ENCODE peak calls at places on chromosomes 11 and 22, in five cellular contexts. One of them, this sample, is unnamed.

GRCh38 chr11:62910141-62910882 is 10.9 kb downstream of the CHRM1 start:
- ATAC-seq in activated B cell treated with CpG ODN at 0.5 μM for 24 hours: no peak
- ATAC-seq in activated CD8-positive, alpha-beta T cell treated with anti-CD3 and anti-CD28 coated beads for 36 hours: no peak
- ATAC-seq in left ventricle myocardium superior: no peak
- ATAC-seq in activated CD8-positive, alpha-beta memory T cell treated with anti-CD3 and anti-CD28 coated beads, Interleukin-2, amount 10 ng/mL, durations not matched to agents 7 days and 5 days: no peak
- ATAC-seq in this sample: no peak

GRCh38 chr11:130189492-130190210 is 30.1 kb downstream of the ST14 start:
- ATAC-seq in activated CD8-positive, alpha-beta T cell treated with anti-CD3 and anti-CD28 coated beads for 36 hours: no peak
- ATAC-seq in activated B cell treated with CpG ODN at 0.5 μM for 24 hours: peak
- ATAC-seq in left ventricle myocardium superior: no peak
- ATAC-seq in activated CD8-positive, alpha-beta memory T cell treated with anti-CD3 and anti-CD28 coated beads, Interleukin-2, amount 10 ng/mL, durations not matched to agents 7 days and 5 days: no peak
- ATAC-seq in this sample: peak

GRCh38 chr11:70466596-70466995 is 68.3 kb downstream of the CTTN start:
- ATAC-seq in activated CD8-positive, alpha-beta T cell treated with anti-CD3 and anti-CD28 coated beads for 36 hours: no peak
- ATAC-seq in left ventricle myocardium superior: no peak
- ATAC-seq in activated B cell treated with CpG ODN at 0.5 μM for 24 hours: no peak
- ATAC-seq in activated CD8-positive, alpha-beta memory T cell treated with anti-CD3 and anti-CD28 coated beads, Interleukin-2, amount 10 ng/mL, durations not matched to agents 7 days and 5 days: no peak
- ATAC-seq in this sample: no peak

GRCh38 chr11:7577226-7577882 is 63.6 kb downstream of the PPFIBP2 start:
- ATAC-seq in activated B cell treated with CpG ODN at 0.5 μM for 24 hours: no peak
- ATAC-seq in left ventricle myocardium superior: peak
- ATAC-seq in activated CD8-positive, alpha-beta T cell treated with anti-CD3 and anti-CD28 coated beads for 36 hours: no peak
- ATAC-seq in activated CD8-positive, alpha-beta memory T cell treated with anti-CD3 and anti-CD28 coated beads, Interleukin-2, amount 10 ng/mL, durations not matched to agents 7 days and 5 days: no peak
- ATAC-seq in this sample: no peak

GRCh38 chr11:41437006-41437405 is 22.4 kb downstream of the LRRC4C start:
- ATAC-seq in activated CD8-positive, alpha-beta memory T cell treated with anti-CD3 and anti-CD28 coated beads, Interleukin-2, amount 10 ng/mL, durations not matched to agents 7 days and 5 days: no peak
- ATAC-seq in activated CD8-positive, alpha-beta T cell treated with anti-CD3 and anti-CD28 coated beads for 36 hours: no peak
- ATAC-seq in activated B cell treated with CpG ODN at 0.5 μM for 24 hours: no peak
- ATAC-seq in left ventricle myocardium superior: no peak
- ATAC-seq in this sample: no peak

GRCh38 chr22:26364066-26365015 is 64.7 kb upstream of the ASPHD2 start:
- ATAC-seq in activated CD8-positive, alpha-beta T cell treated with anti-CD3 and anti-CD28 coated beads for 36 hours: peak
- ATAC-seq in left ventricle myocardium superior: peak
- ATAC-seq in activated CD8-positive, alpha-beta memory T cell treated with anti-CD3 and anti-CD28 coated beads, Interleukin-2, amount 10 ng/mL, durations not matched to agents 7 days and 5 days: peak
- ATAC-seq in activated B cell treated with CpG ODN at 0.5 μM for 24 hours: peak
- ATAC-seq in this sample: peak

GRCh38 chr11:103994111-103994510 is 42.3 kb upstream of the DDI1 start:
- ATAC-seq in activated B cell treated with CpG ODN at 0.5 μM for 24 hours: no peak
- ATAC-seq in left ventricle myocardium superior: no peak
- ATAC-seq in activated CD8-positive, alpha-beta memory T cell treated with anti-CD3 and anti-CD28 coated beads, Interleukin-2, amount 10 ng/mL, durations not matched to agents 7 days and 5 days: no peak
- ATAC-seq in activated CD8-positive, alpha-beta T cell treated with anti-CD3 and anti-CD28 coated beads for 36 hours: no peak
- ATAC-seq in this sample: no peak

GRCh38 chr22:20212754-20213699 is 55.1 kb downstream of the RTN4R start:
- ATAC-seq in activated CD8-positive, alpha-beta T cell treated with anti-CD3 and anti-CD28 coated beads for 36 hours: no peak
- ATAC-seq in activated B cell treated with CpG ODN at 0.5 μM for 24 hours: no peak
- ATAC-seq in left ventricle myocardium superior: no peak
- ATAC-seq in activated CD8-positive, alpha-beta memory T cell treated with anti-CD3 and anti-CD28 coated beads, Interleukin-2, amount 10 ng/mL, durations not matched to agents 7 days and 5 days: no peak
- ATAC-seq in this sample: no peak

GRCh38 chr22:39471421-39472141 is 14.8 kb downstream of the MGAT3 start:
- ATAC-seq in activated CD8-positive, alpha-beta memory T cell treated with anti-CD3 and anti-CD28 coated beads, Interleukin-2, amount 10 ng/mL, durations not matched to agents 7 days and 5 days: peak
- ATAC-seq in left ventricle myocardium superior: peak
- ATAC-seq in activated CD8-positive, alpha-beta T cell treated with anti-CD3 and anti-CD28 coated beads for 36 hours: peak
- ATAC-seq in activated B cell treated with CpG ODN at 0.5 μM for 24 hours: peak
- ATAC-seq in this sample: peak

GRCh38 chr11:122253541-122254317 is 137.7 kb upstream of the BLID start:
- ATAC-seq in activated CD8-positive, alpha-beta T cell treated with anti-CD3 and anti-CD28 coated beads for 36 hours: no peak
- ATAC-seq in activated B cell treated with CpG ODN at 0.5 μM for 24 hours: no peak
- ATAC-seq in left ventricle myocardium superior: peak
- ATAC-seq in activated CD8-positive, alpha-beta memory T cell treated with anti-CD3 and anti-CD28 coated beads, Interleukin-2, amount 10 ng/mL, durations not matched to agents 7 days and 5 days: no peak
- ATAC-seq in this sample: peak

GRCh38 chr11:9003573-9004309 is at the start of gene NRIP3:
- ATAC-seq in activated CD8-positive, alpha-beta T cell treated with anti-CD3 and anti-CD28 coated beads for 36 hours: peak
- ATAC-seq in activated CD8-positive, alpha-beta memory T cell treated with anti-CD3 and anti-CD28 coated beads, Interleukin-2, amount 10 ng/mL, durations not matched to agents 7 days and 5 days: peak
- ATAC-seq in activated B cell treated with CpG ODN at 0.5 μM for 24 hours: peak
- ATAC-seq in left ventricle myocardium superior: peak
- ATAC-seq in this sample: peak

GRCh38 chr11:84866922-84867321 is 760.2 kb downstream of the DLG2 start:
- ATAC-seq in activated CD8-positive, alpha-beta memory T cell treated with anti-CD3 and anti-CD28 coated beads, Interleukin-2, amount 10 ng/mL, durations not matched to agents 7 days and 5 days: no peak
- ATAC-seq in activated CD8-positive, alpha-beta T cell treated with anti-CD3 and anti-CD28 coated beads for 36 hours: no peak
- ATAC-seq in activated B cell treated with CpG ODN at 0.5 μM for 24 hours: no peak
- ATAC-seq in left ventricle myocardium superior: no peak
- ATAC-seq in this sample: no peak

GRCh38 chr11:9710223-9710622 is 46.3 kb downstream of the SWAP70 start:
- ATAC-seq in activated CD8-positive, alpha-beta memory T cell treated with anti-CD3 and anti-CD28 coated beads, Interleukin-2, amount 10 ng/mL, durations not matched to agents 7 days and 5 days: no peak
- ATAC-seq in activated B cell treated with CpG ODN at 0.5 μM for 24 hours: no peak
- ATAC-seq in activated CD8-positive, alpha-beta T cell treated with anti-CD3 and anti-CD28 coated beads for 36 hours: no peak
- ATAC-seq in left ventricle myocardium superior: no peak
- ATAC-seq in this sample: no peak

GRCh38 chr11:697811-698311 is 2.2 kb downstream of the TMEM80 start:
- ATAC-seq in activated CD8-positive, alpha-beta memory T cell treated with anti-CD3 and anti-CD28 coated beads, Interleukin-2, amount 10 ng/mL, durations not matched to agents 7 days and 5 days: no peak
- ATAC-seq in left ventricle myocardium superior: no peak
- ATAC-seq in activated CD8-positive, alpha-beta T cell treated with anti-CD3 and anti-CD28 coated beads for 36 hours: no peak
- ATAC-seq in activated B cell treated with CpG ODN at 0.5 μM for 24 hours: no peak
- ATAC-seq in this sample: no peak

GRCh38 chr11:130671801-130672700 is 223.6 kb downstream of the ADAMTS15 start:
- ATAC-seq in activated CD8-positive, alpha-beta memory T cell treated with anti-CD3 and anti-CD28 coated beads, Interleukin-2, amount 10 ng/mL, durations not matched to agents 7 days and 5 days: no peak
- ATAC-seq in activated B cell treated with CpG ODN at 0.5 μM for 24 hours: no peak
- ATAC-seq in left ventricle myocardium superior: peak
- ATAC-seq in activated CD8-positive, alpha-beta T cell treated with anti-CD3 and anti-CD28 coated beads for 36 hours: no peak
- ATAC-seq in this sample: no peak

GRCh38 chr11:118126082-118126838 is 26.4 kb downstream of the SCN4B start:
- ATAC-seq in left ventricle myocardium superior: no peak
- ATAC-seq in activated CD8-positive, alpha-beta T cell treated with anti-CD3 and anti-CD28 coated beads for 36 hours: peak
- ATAC-seq in activated B cell treated with CpG ODN at 0.5 μM for 24 hours: no peak
- ATAC-seq in activated CD8-positive, alpha-beta memory T cell treated with anti-CD3 and anti-CD28 coated beads, Interleukin-2, amount 10 ng/mL, durations not matched to agents 7 days and 5 days: peak
- ATAC-seq in this sample: peak

GRCh38 chr11:76773921-76774361 is 9.2 kb upstream of the TSKU start:
- ATAC-seq in activated B cell treated with CpG ODN at 0.5 μM for 24 hours: no peak
- ATAC-seq in left ventricle myocardium superior: peak
- ATAC-seq in activated CD8-positive, alpha-beta T cell treated with anti-CD3 and anti-CD28 coated beads for 36 hours: no peak
- ATAC-seq in activated CD8-positive, alpha-beta memory T cell treated with anti-CD3 and anti-CD28 coated beads, Interleukin-2, amount 10 ng/mL, durations not matched to agents 7 days and 5 days: no peak
- ATAC-seq in this sample: peak

GRCh38 chr22:20052309-20053250 is 27.5 kb upstream of the DGCR8 start:
- ATAC-seq in left ventricle myocardium superior: peak
- ATAC-seq in activated CD8-positive, alpha-beta T cell treated with anti-CD3 and anti-CD28 coated beads for 36 hours: no peak
- ATAC-seq in activated CD8-positive, alpha-beta memory T cell treated with anti-CD3 and anti-CD28 coated beads, Interleukin-2, amount 10 ng/mL, durations not matched to agents 7 days and 5 days: no peak
- ATAC-seq in activated B cell treated with CpG ODN at 0.5 μM for 24 hours: no peak
- ATAC-seq in this sample: peak

GRCh38 chr11:2108675-2109481 is 30.3 kb downstream of the IGF2 start:
- ATAC-seq in activated B cell treated with CpG ODN at 0.5 μM for 24 hours: no peak
- ATAC-seq in left ventricle myocardium superior: peak
- ATAC-seq in activated CD8-positive, alpha-beta T cell treated with anti-CD3 and anti-CD28 coated beads for 36 hours: no peak
- ATAC-seq in activated CD8-positive, alpha-beta memory T cell treated with anti-CD3 and anti-CD28 coated beads, Interleukin-2, amount 10 ng/mL, durations not matched to agents 7 days and 5 days: no peak
- ATAC-seq in this sample: no peak

GRCh38 chr11:111359223-111360149 is 19.6 kb downstream of the POU2AF1 start:
- ATAC-seq in activated CD8-positive, alpha-beta memory T cell treated with anti-CD3 and anti-CD28 coated beads, Interleukin-2, amount 10 ng/mL, durations not matched to agents 7 days and 5 days: no peak
- ATAC-seq in activated CD8-positive, alpha-beta T cell treated with anti-CD3 and anti-CD28 coated beads for 36 hours: peak
- ATAC-seq in activated B cell treated with CpG ODN at 0.5 μM for 24 hours: peak
- ATAC-seq in left ventricle myocardium superior: no peak
- ATAC-seq in this sample: no peak

GRCh38 chr11:128458316-128458715 is 129.0 kb downstream of the ETS1 start:
- ATAC-seq in activated CD8-positive, alpha-beta T cell treated with anti-CD3 and anti-CD28 coated beads for 36 hours: no peak
- ATAC-seq in activated CD8-positive, alpha-beta memory T cell treated with anti-CD3 and anti-CD28 coated beads, Interleukin-2, amount 10 ng/mL, durations not matched to agents 7 days and 5 days: no peak
- ATAC-seq in left ventricle myocardium superior: no peak
- ATAC-seq in activated B cell treated with CpG ODN at 0.5 μM for 24 hours: no peak
- ATAC-seq in this sample: no peak

GRCh38 chr22:24948356-24949202 is 2.1 kb upstream of the LHFPL7 start:
- ATAC-seq in left ventricle myocardium superior: no peak
- ATAC-seq in activated CD8-positive, alpha-beta T cell treated with anti-CD3 and anti-CD28 coated beads for 36 hours: no peak
- ATAC-seq in activated CD8-positive, alpha-beta memory T cell treated with anti-CD3 and anti-CD28 coated beads, Interleukin-2, amount 10 ng/mL, durations not matched to agents 7 days and 5 days: no peak
- ATAC-seq in activated B cell treated with CpG ODN at 0.5 μM for 24 hours: no peak
- ATAC-seq in this sample: no peak

GRCh38 chr22:42217019-42217751 is 53.3 kb downstream of the TCF20 start:
- ATAC-seq in left ventricle myocardium superior: no peak
- ATAC-seq in activated CD8-positive, alpha-beta memory T cell treated with anti-CD3 and anti-CD28 coated beads, Interleukin-2, amount 10 ng/mL, durations not matched to agents 7 days and 5 days: peak
- ATAC-seq in activated B cell treated with CpG ODN at 0.5 μM for 24 hours: no peak
- ATAC-seq in activated CD8-positive, alpha-beta T cell treated with anti-CD3 and anti-CD28 coated beads for 36 hours: peak
- ATAC-seq in this sample: no peak

GRCh38 chr22:27888310-27888709 is 30.7 kb downstream of the PITPNB start:
- ATAC-seq in activated CD8-positive, alpha-beta T cell treated with anti-CD3 and anti-CD28 coated beads for 36 hours: no peak
- ATAC-seq in left ventricle myocardium superior: no peak
- ATAC-seq in activated B cell treated with CpG ODN at 0.5 μM for 24 hours: no peak
- ATAC-seq in activated CD8-positive, alpha-beta memory T cell treated with anti-CD3 and anti-CD28 coated beads, Interleukin-2, amount 10 ng/mL, durations not matched to agents 7 days and 5 days: no peak
- ATAC-seq in this sample: no peak

GRCh38 chr11:10274726-10275125 is 19.3 kb downstream of the SBF2 start:
- ATAC-seq in activated CD8-positive, alpha-beta memory T cell treated with anti-CD3 and anti-CD28 coated beads, Interleukin-2, amount 10 ng/mL, durations not matched to agents 7 days and 5 days: no peak
- ATAC-seq in activated CD8-positive, alpha-beta T cell treated with anti-CD3 and anti-CD28 coated beads for 36 hours: no peak
- ATAC-seq in activated B cell treated with CpG ODN at 0.5 μM for 24 hours: no peak
- ATAC-seq in left ventricle myocardium superior: no peak
- ATAC-seq in this sample: no peak

GRCh38 chr11:35427158-35427557 is 7.8 kb upstream of the SLC1A2 start:
- ATAC-seq in activated CD8-positive, alpha-beta T cell treated with anti-CD3 and anti-CD28 coated beads for 36 hours: no peak
- ATAC-seq in left ventricle myocardium superior: peak
- ATAC-seq in activated B cell treated with CpG ODN at 0.5 μM for 24 hours: no peak
- ATAC-seq in activated CD8-positive, alpha-beta memory T cell treated with anti-CD3 and anti-CD28 coated beads, Interleukin-2, amount 10 ng/mL, durations not matched to agents 7 days and 5 days: no peak
- ATAC-seq in this sample: no peak

GRCh38 chr11:119513141-119513805 is 90.3 kb upstream of the THY1 start:
- ATAC-seq in activated B cell treated with CpG ODN at 0.5 μM for 24 hours: no peak
- ATAC-seq in activated CD8-positive, alpha-beta T cell treated with anti-CD3 and anti-CD28 coated beads for 36 hours: no peak
- ATAC-seq in activated CD8-positive, alpha-beta memory T cell treated with anti-CD3 and anti-CD28 coated beads, Interleukin-2, amount 10 ng/mL, durations not matched to agents 7 days and 5 days: no peak
- ATAC-seq in left ventricle myocardium superior: no peak
- ATAC-seq in this sample: no peak

GRCh38 chr11:116972692-116973091 is 125.5 kb downstream of the SIK3 start:
- ATAC-seq in left ventricle myocardium superior: peak
- ATAC-seq in activated B cell treated with CpG ODN at 0.5 μM for 24 hours: no peak
- ATAC-seq in activated CD8-positive, alpha-beta memory T cell treated with anti-CD3 and anti-CD28 coated beads, Interleukin-2, amount 10 ng/mL, durations not matched to agents 7 days and 5 days: no peak
- ATAC-seq in activated CD8-positive, alpha-beta T cell treated with anti-CD3 and anti-CD28 coated beads for 36 hours: no peak
- ATAC-seq in this sample: no peak

GRCh38 chr11:43953521-43953920 is 11.1 kb downstream of the C11orf96 start:
- ATAC-seq in activated B cell treated with CpG ODN at 0.5 μM for 24 hours: no peak
- ATAC-seq in activated CD8-positive, alpha-beta memory T cell treated with anti-CD3 and anti-CD28 coated beads, Interleukin-2, amount 10 ng/mL, durations not matched to agents 7 days and 5 days: no peak
- ATAC-seq in left ventricle myocardium superior: no peak
- ATAC-seq in activated CD8-positive, alpha-beta T cell treated with anti-CD3 and anti-CD28 coated beads for 36 hours: peak
- ATAC-seq in this sample: no peak

GRCh38 chr11:72015511-72016061 is 16.9 kb downstream of the IL18BP start:
- ATAC-seq in activated CD8-positive, alpha-beta memory T cell treated with anti-CD3 and anti-CD28 coated beads, Interleukin-2, amount 10 ng/mL, durations not matched to agents 7 days and 5 days: no peak
- ATAC-seq in activated CD8-positive, alpha-beta T cell treated with anti-CD3 and anti-CD28 coated beads for 36 hours: peak
- ATAC-seq in left ventricle myocardium superior: no peak
- ATAC-seq in activated B cell treated with CpG ODN at 0.5 μM for 24 hours: no peak
- ATAC-seq in this sample: no peak

GRCh38 chr22:32312748-32313147 is 44.9 kb upstream of the RFPL3 start:
- ATAC-seq in activated B cell treated with CpG ODN at 0.5 μM for 24 hours: no peak
- ATAC-seq in left ventricle myocardium superior: no peak
- ATAC-seq in activated CD8-positive, alpha-beta memory T cell treated with anti-CD3 and anti-CD28 coated beads, Interleukin-2, amount 10 ng/mL, durations not matched to agents 7 days and 5 days: no peak
- ATAC-seq in activated CD8-positive, alpha-beta T cell treated with anti-CD3 and anti-CD28 coated beads for 36 hours: no peak
- ATAC-seq in this sample: no peak

GRCh38 chr22:23085785-23086184 is 15.5 kb downstream of the GNAZ start:
- ATAC-seq in activated CD8-positive, alpha-beta memory T cell treated with anti-CD3 and anti-CD28 coated beads, Interleukin-2, amount 10 ng/mL, durations not matched to agents 7 days and 5 days: no peak
- ATAC-seq in activated B cell treated with CpG ODN at 0.5 μM for 24 hours: no peak
- ATAC-seq in left ventricle myocardium superior: no peak
- ATAC-seq in activated CD8-positive, alpha-beta T cell treated with anti-CD3 and anti-CD28 coated beads for 36 hours: no peak
- ATAC-seq in this sample: no peak

GRCh38 chr11:16923987-16924386 is 90.2 kb downstream of the PLEKHA7 start:
- ATAC-seq in activated CD8-positive, alpha-beta memory T cell treated with anti-CD3 and anti-CD28 coated beads, Interleukin-2, amount 10 ng/mL, durations not matched to agents 7 days and 5 days: no peak
- ATAC-seq in activated CD8-positive, alpha-beta T cell treated with anti-CD3 and anti-CD28 coated beads for 36 hours: peak
- ATAC-seq in activated B cell treated with CpG ODN at 0.5 μM for 24 hours: peak
- ATAC-seq in left ventricle myocardium superior: peak
- ATAC-seq in this sample: no peak

GRCh38 chr11:78131956-78132355 is 7.5 kb downstream of the ALG8 start:
- ATAC-seq in activated B cell treated with CpG ODN at 0.5 μM for 24 hours: no peak
- ATAC-seq in activated CD8-positive, alpha-beta T cell treated with anti-CD3 and anti-CD28 coated beads for 36 hours: no peak
- ATAC-seq in left ventricle myocardium superior: peak
- ATAC-seq in activated CD8-positive, alpha-beta memory T cell treated with anti-CD3 and anti-CD28 coated beads, Interleukin-2, amount 10 ng/mL, durations not matched to agents 7 days and 5 days: no peak
- ATAC-seq in this sample: no peak

GRCh38 chr22:25105817-25106650 is 93.6 kb upstream of the CRYBB3 start:
- ATAC-seq in left ventricle myocardium superior: no peak
- ATAC-seq in activated CD8-positive, alpha-beta T cell treated with anti-CD3 and anti-CD28 coated beads for 36 hours: no peak
- ATAC-seq in activated B cell treated with CpG ODN at 0.5 μM for 24 hours: no peak
- ATAC-seq in activated CD8-positive, alpha-beta memory T cell treated with anti-CD3 and anti-CD28 coated beads, Interleukin-2, amount 10 ng/mL, durations not matched to agents 7 days and 5 days: no peak
- ATAC-seq in this sample: no peak

GRCh38 chr11:1532606-1533341 is 39.3 kb downstream of the DUSP8 start:
- ATAC-seq in activated CD8-positive, alpha-beta T cell treated with anti-CD3 and anti-CD28 coated beads for 36 hours: no peak
- ATAC-seq in activated CD8-positive, alpha-beta memory T cell treated with anti-CD3 and anti-CD28 coated beads, Interleukin-2, amount 10 ng/mL, durations not matched to agents 7 days and 5 days: no peak
- ATAC-seq in left ventricle myocardium superior: peak
- ATAC-seq in activated B cell treated with CpG ODN at 0.5 μM for 24 hours: no peak
- ATAC-seq in this sample: peak

GRCh38 chr22:46862418-46863324 is 100.2 kb downstream of the TBC1D22A start:
- ATAC-seq in left ventricle myocardium superior: no peak
- ATAC-seq in activated B cell treated with CpG ODN at 0.5 μM for 24 hours: peak
- ATAC-seq in activated CD8-positive, alpha-beta T cell treated with anti-CD3 and anti-CD28 coated beads for 36 hours: no peak
- ATAC-seq in activated CD8-positive, alpha-beta memory T cell treated with anti-CD3 and anti-CD28 coated beads, Interleukin-2, amount 10 ng/mL, durations not matched to agents 7 days and 5 days: no peak
- ATAC-seq in this sample: peak

GRCh38 chr11:62548545-62549335 is 2.1 kb upstream of the AHNAK start:
- ATAC-seq in activated CD8-positive, alpha-beta T cell treated with anti-CD3 and anti-CD28 coated beads for 36 hours: no peak
- ATAC-seq in activated CD8-positive, alpha-beta memory T cell treated with anti-CD3 and anti-CD28 coated beads, Interleukin-2, amount 10 ng/mL, durations not matched to agents 7 days and 5 days: no peak
- ATAC-seq in left ventricle myocardium superior: no peak
- ATAC-seq in activated B cell treated with CpG ODN at 0.5 μM for 24 hours: no peak
- ATAC-seq in this sample: no peak